ENCODE peak calls at places on chromosomes 1 and 21, in nine cellular contexts. E, O, D, P, C, H, M, V and G are unnamed samples.

GRCh38 chr1:62325696-62326095 is 6.5 kb upstream of the KANK4 start:
- DNase-seq in D (no peak), C (no peak), P (no peak), E (no peak), H (no peak), M (no peak), V (peak; percentile 81), O (no peak), G (no peak)

GRCh38 chr1:15129944-15130343 is 23.6 kb upstream of the TMEM51 start:
- DNase-seq in D (no peak), M (no peak), V (no peak), C (no peak), H (no peak), E (no peak), P (no peak), O (no peak), G (no peak)

GRCh38 chr1:162087118-162087517 is 17.6 kb downstream of the NOS1AP start:
- DNase-seq in V (peak; percentile 8), H (no peak), E (no peak), D (no peak), P (no peak), C (no peak), M (no peak), O (no peak), G (no peak)

GRCh38 chr1:94270801-94271203 is 33.4 kb upstream of the ARHGAP29 start:
- DNase-seq in D (no peak), C (no peak), E (peak; percentile 57), M (peak; percentile 60), O (no peak), V (peak; percentile 95), H (peak; percentile 86), P (no peak), G (no peak)

GRCh38 chr21:35190201-35190701 is 141.1 kb upstream of the RUNX1 start:
- DNase-seq in E (no peak), O (no peak), M (no peak), C (no peak), D (no peak), P (no peak), H (peak; percentile 21), V (peak; percentile 82), G (no peak)

GRCh38 chr1:242140871-242141270 is 142.0 kb upstream of the MAP1LC3C start:
- DNase-seq in D (no peak), M (no peak), V (no peak), O (no peak), P (no peak), C (no peak), H (no peak), E (no peak), G (no peak)

GRCh38 chr1:212782422-212783154 is 9.0 kb downstream of the NSL1 start:
- DNase-seq in O (peak; percentile 29), D (no peak), V (peak; percentile 62), E (peak; percentile 61), M (peak; percentile 31), H (peak; percentile 69), C (no peak), P (no peak), G (no peak)

GRCh38 chr1:181149326-181150000 is 61.0 kb downstream of the IER5 start:
- DNase-seq in M (no peak), P (no peak), O (peak; percentile 85), D (peak; percentile 90), C (no peak), H (no peak), V (no peak), E (no peak), G (no peak)

GRCh38 chr21:44337941-44338895 is 972 bp downstream of the CFAP410 start:
- DNase-seq in V (peak; percentile 52), D (peak; percentile 33), O (no peak), C (peak; percentile 61), H (peak; percentile 47), M (peak; percentile 56), P (peak; percentile 53), E (peak; percentile 32), G (no peak)

GRCh38 chr1:181936269-181936668 is 125.2 kb downstream of the ZNF648 start:
- DNase-seq in M (no peak), H (no peak), E (no peak), V (no peak), P (no peak), D (no peak), O (no peak), C (no peak), G (no peak)

GRCh38 chr1:170886460-170886859 is 48.9 kb upstream of the MROH9 start:
- DNase-seq in M (no peak), V (no peak), D (no peak), O (no peak), P (no peak), H (no peak), C (no peak), E (no peak), G (no peak)

GRCh38 chr1:114510235-114511047 is 562 bp downstream of the TRIM33 start:
- DNase-seq in D (peak; percentile 31), H (peak; percentile 30), O (peak; percentile 32), M (peak; percentile 60), V (peak; percentile 12), P (peak; percentile 6), C (peak; percentile 37), E (peak; percentile 20), G (no peak)

GRCh38 chr21:45897191-45898027 is 84.2 kb upstream of the COL6A1 start:
- DNase-seq in D (no peak), H (no peak), O (no peak), V (no peak), P (no peak), E (no peak), C (peak; percentile 5), M (no peak), G (no peak)

DNA sequence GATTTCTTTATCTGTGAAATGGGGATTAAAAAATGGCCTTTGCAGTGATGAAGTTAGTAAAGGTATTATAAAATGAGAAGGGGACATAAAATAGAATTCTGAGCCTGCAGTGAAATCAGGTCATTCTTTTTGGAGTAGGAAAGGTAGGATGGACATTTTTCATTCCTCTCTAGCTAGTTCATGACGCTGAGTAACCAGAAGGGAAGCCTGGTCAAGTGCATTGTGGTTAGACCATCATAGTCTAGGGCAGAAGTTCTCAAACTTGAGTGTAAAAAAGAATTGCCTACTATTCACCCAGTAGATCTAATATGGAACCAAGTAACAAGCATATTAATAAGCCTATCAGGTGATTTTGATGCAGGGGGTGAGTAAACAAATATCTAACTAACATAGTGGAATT is 50.8 kb downstream of the TGFB2 start:
- DNase-seq in D (no peak), H (peak; percentile 35), E (no peak), V (no peak), O (no peak), M (no peak), C (no peak), P (no peak), G (no peak)
- H3K4me3 ChIP-seq in D (no peak overlapping the region), H (no peak overlapping the region), E (no peak overlapping the region), V (no peak overlapping the region), O (no peak overlapping the region), M (no peak overlapping the region), C (no peak overlapping the region), P (no peak overlapping the region), G (no peak overlapping the region)

DNA sequence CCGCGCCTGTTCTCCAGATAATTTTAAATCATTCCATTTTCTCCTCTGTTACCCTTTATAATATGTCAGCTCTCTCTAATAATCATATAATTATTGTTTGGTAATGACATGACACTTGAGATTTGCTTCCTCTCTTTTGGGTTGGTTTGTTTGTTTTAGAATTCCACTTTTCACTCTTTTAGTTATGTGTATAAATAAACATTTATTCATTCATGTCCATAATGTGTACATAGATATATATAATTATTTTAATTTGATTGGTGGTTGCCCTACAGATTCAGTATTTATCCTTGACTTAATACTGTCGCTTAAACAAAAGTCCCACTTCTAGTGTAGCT is 93.4 kb upstream of the FMN2 start:
- DNase-seq in O (no peak), C (no peak), V (no peak), D (no peak), H (no peak), E (no peak), M (no peak), P (no peak), G (no peak)
- H3K4me3 ChIP-seq in O (no peak overlapping the region), C (peak overlapping the region; percentile 47), V (no peak overlapping the region), D (peak overlapping the region; percentile 39), H (peak overlapping the region; percentile 50), E (no peak overlapping the region), M (peak overlapping the region; percentile 27), P (no peak overlapping the region), G (no peak overlapping the region)

GRCh38 chr1:121408354-121408753 is 223.6 kb downstream of the SRGAP2C start:
- DNase-seq in V (no peak), P (no peak), H (no peak), M (no peak), D (no peak), E (no peak), O (no peak), C (no peak), G (no peak)
- H3K4me3 ChIP-seq in V (no peak overlapping the region), P (no peak overlapping the region), H (no peak overlapping the region), M (no peak overlapping the region), D (no peak overlapping the region), E (no peak overlapping the region), O (no peak overlapping the region), C (no peak overlapping the region), G (no peak overlapping the region)

DNA sequence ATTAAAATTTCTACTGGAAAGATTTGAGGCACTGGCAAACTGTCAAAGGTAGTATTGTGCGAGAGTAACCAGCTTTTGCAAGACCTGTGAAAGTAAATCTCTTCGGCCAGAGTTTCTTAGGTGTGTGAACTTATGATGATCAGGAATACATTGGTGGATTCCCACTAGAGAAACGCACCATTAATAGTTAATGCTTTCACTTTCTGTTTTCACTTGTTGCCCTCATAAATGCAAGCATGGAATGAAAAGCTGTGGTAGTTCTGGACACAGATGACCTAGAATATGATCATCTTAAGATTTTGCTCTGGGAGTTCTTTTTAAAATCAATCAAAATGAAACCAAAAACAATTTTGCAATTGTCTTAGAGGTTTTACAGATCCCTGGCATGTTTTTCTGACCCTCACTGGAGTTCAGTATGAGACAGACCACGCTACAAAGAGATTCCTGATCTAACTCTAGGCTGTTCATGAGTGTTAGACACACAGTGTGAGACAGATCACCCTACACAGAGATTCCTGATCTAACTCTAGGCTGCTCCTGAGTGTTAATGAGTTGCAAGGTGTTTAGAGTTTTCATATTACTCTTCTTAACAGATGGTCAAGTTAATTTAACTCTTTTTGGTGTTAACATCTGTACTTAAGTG is 98.8 kb downstream of the SDCCAG8 start:
- DNase-seq in O (no peak), V (peak; percentile 32), H (peak; percentile 21), D (no peak), M (peak; percentile 48), P (no peak), C (no peak), E (no peak), G (no peak)
- H3K4me3 ChIP-seq in O (peak overlapping the region; percentile 39), V (no peak overlapping the region), H (peak overlapping the region; percentile 27), D (peak overlapping the region; percentile 22), M (peak overlapping the region; percentile 17), P (no peak overlapping the region), C (peak overlapping the region; percentile 46), E (peak overlapping the region; percentile 22), G (no peak overlapping the region)

GRCh38 chr1:201375169-201375568 is 2.3 kb downstream of the TNNT2 start:
- DNase-seq in O (no peak), V (no peak), E (no peak), D (no peak), P (no peak), H (no peak), M (no peak), C (no peak), G (no peak)
- H3K4me3 ChIP-seq in O (no peak overlapping the region), V (no peak overlapping the region), E (no peak overlapping the region), D (no peak overlapping the region), P (no peak overlapping the region), H (no peak overlapping the region), M (no peak overlapping the region), C (peak overlapping the region; percentile 74), G (no peak overlapping the region)

GRCh38 chr1:39220900-39221870 is 16.7 kb downstream of the MACF1 start:
- DNase-seq in H (no peak), M (no peak), P (no peak), E (no peak), O (no peak), D (no peak), V (no peak), C (no peak), G (no peak)
- H3K4me3 ChIP-seq in H (no peak overlapping the region), M (no peak overlapping the region), P (no peak overlapping the region), E (no peak overlapping the region), O (no peak overlapping the region), D (no peak overlapping the region), V (no peak overlapping the region), C (no peak overlapping the region), G (no peak overlapping the region)